ENCODE peak calls at places on chromosomes 12 and 14, in seven cellular contexts. D, Z, K, Y, W, A and I are unnamed samples.

GRCh38 chr12:1851126-1851791 is 30.9 kb downstream of the LRTM2 start:
- DNase-seq in D (no peak), Z (peak; percentile 56), K (no peak), Y (no peak), W (no peak), A (no peak), I (no peak)

GRCh38 chr12:52575948-52576347 is 2.3 kb upstream of the KRT74 start:
- DNase-seq in D (no peak), Z (no peak), K (no peak), Y (no peak), W (no peak), A (no peak), I (no peak)

GRCh38 chr12:21516281-21516680 is 9.8 kb upstream of the SPX start:
- DNase-seq in D (no peak), Z (no peak), K (no peak), Y (no peak), W (no peak), A (no peak), I (no peak)

GRCh38 chr12:18651525-18651924 is 86.3 kb downstream of the PLCZ1 start:
- DNase-seq in D (no peak), Z (no peak), K (no peak), Y (no peak), W (no peak), A (no peak), I (no peak)

GRCh38 chr12:106594447-106594846 is 11.6 kb downstream of the RFX4 start:
- DNase-seq in D (no peak), Z (no peak), K (no peak), Y (peak; percentile 57), W (no peak), A (no peak), I (no peak)

GRCh38 chr14:64696355-64696844 is 7.8 kb upstream of the PLEKHG3 start:
- DNase-seq in D (no peak), Z (no peak), K (no peak), Y (no peak), W (no peak), A (no peak), I (no peak)

GRCh38 chr14:43285575-43285974 is 1221.5 kb downstream of the FSCB start:
- DNase-seq in D (no peak), Z (no peak), K (no peak), Y (no peak), W (no peak), A (no peak), I (no peak)

GRCh38 chr12:126667340-126667739 is 1599.6 kb upstream of the TMEM132C start:
- DNase-seq in D (no peak), Z (no peak), K (no peak), Y (no peak), W (no peak), A (no peak), I (no peak)

GRCh38 chr12:2683283-2684025 is 111.3 kb upstream of the FKBP4 start:
- DNase-seq in D (no peak), Z (peak; percentile 30), K (no peak), Y (peak; percentile 40), W (no peak), A (no peak), I (no peak)

GRCh38 chr14:68476212-68476964 is 316.5 kb downstream of the ZFP36L1 start:
- DNase-seq in D (peak; percentile 83), Z (peak; percentile 84), K (peak; percentile 61), Y (no peak), W (no peak), A (no peak), I (peak; percentile 57)

GRCh38 chr14:50061664-50062437 is 54.5 kb downstream of the VCPKMT start:
- DNase-seq in D (peak; percentile 83), Z (peak; percentile 56), K (no peak), Y (no peak), W (no peak), A (peak; percentile 27), I (peak; percentile 76)

GRCh38 chr12:130152386-130152785 is 9.9 kb upstream of the FZD10 start:
- DNase-seq in D (no peak), Z (no peak), K (no peak), Y (no peak), W (no peak), A (no peak), I (no peak)

GRCh38 chr12:6632026-6632978 is 3.5 kb downstream of the LPAR5 start:
- DNase-seq in D (no peak), Z (no peak), K (no peak), Y (no peak), W (no peak), A (no peak), I (no peak)

GRCh38 chr12:13135336-13136178 is 32.1 kb upstream of the GSG1 start:
- DNase-seq in D (no peak), Z (peak; percentile 83), K (peak; percentile 40), Y (peak; percentile 63), W (no peak), A (no peak), I (no peak)

GRCh38 chr14:76759589-76759988 is 1.7 kb upstream of the VASH1 start:
- DNase-seq in D (no peak), Z (no peak), K (no peak), Y (no peak), W (no peak), A (no peak), I (no peak)

GRCh38 chr12:52036587-52037171 is 14.6 kb upstream of the NR4A1 start:
- DNase-seq in D (peak; percentile 92), Z (peak; percentile 75), K (peak; percentile 95), Y (peak; percentile 99), W (no peak), A (no peak), I (peak; percentile 93)

GRCh38 chr12:32448581-32448980 is 49.2 kb downstream of the FGD4 start:
- DNase-seq in D (no peak), Z (peak; percentile 51), K (no peak), Y (no peak), W (no peak), A (no peak), I (no peak)

GRCh38 chr14:74401504-74402241 is 24.3 kb downstream of the SYNDIG1L start:
- DNase-seq in D (no peak), Z (no peak), K (no peak), Y (no peak), W (no peak), A (peak; percentile 50), I (no peak)

GRCh38 chr14:96265387-96265786 is 9.4 kb downstream of the BDKRB1 start:
- DNase-seq in D (no peak), Z (peak; percentile 19), K (no peak), Y (no peak), W (no peak), A (no peak), I (no peak)

GRCh38 chr12:115205755-115206308 is 521.9 kb upstream of the TBX3 start:
- DNase-seq in D (no peak), Z (no peak), K (no peak), Y (no peak), W (no peak), A (no peak), I (no peak)

GRCh38 chr12:15050664-15051063 is 77.8 kb downstream of the PDE6H start:
- DNase-seq in D (no peak), Z (no peak), K (no peak), Y (no peak), W (no peak), A (no peak), I (no peak)

GRCh38 chr14:105419305-105420091 is at the start of gene MTA1:
- DNase-seq in D (no peak), Z (peak; percentile 8), K (no peak), Y (peak; percentile 93), W (no peak), A (no peak), I (peak; percentile 56)

GRCh38 chr14:104977008-104977680 is 1.0 kb downstream of the AHNAK2 start:
- DNase-seq in D (no peak), Z (no peak), K (no peak), Y (peak; percentile 71), W (no peak), A (no peak), I (peak; percentile 29)

GRCh38 chr12:79360936-79361335 is 329.8 kb downstream of the PAWR start:
- DNase-seq in D (no peak), Z (no peak), K (no peak), Y (no peak), W (no peak), A (no peak), I (no peak)

GRCh38 chr14:52954346-52955214 is 3.7 kb upstream of the FERMT2 start:
- DNase-seq in D (no peak), Z (peak; percentile 91), K (no peak), Y (no peak), W (no peak), A (no peak), I (no peak)
- TF ChIP-seq POLR2A in D (no peak), Z (no peak), K (no peak), Y (no peak), W (no peak), A (no peak), I (no peak)

GRCh38 chr14:70047598-70048312 is 141.0 kb downstream of the SLC8A3 start:
- DNase-seq in D (no peak), Z (no peak), K (no peak), Y (no peak), W (no peak), A (no peak), I (no peak)

GRCh38 chr14:70048313-70048654 is 140.5 kb downstream of the SLC8A3 start:
- DNase-seq in D (no peak), Z (no peak), K (no peak), Y (no peak), W (no peak), A (no peak), I (no peak)

GRCh38 chr14:70045296-70045695 is 143.5 kb downstream of the SLC8A3 start:
- DNase-seq in D (no peak), Z (no peak), K (no peak), Y (no peak), W (no peak), A (no peak), I (no peak)

DNA sequence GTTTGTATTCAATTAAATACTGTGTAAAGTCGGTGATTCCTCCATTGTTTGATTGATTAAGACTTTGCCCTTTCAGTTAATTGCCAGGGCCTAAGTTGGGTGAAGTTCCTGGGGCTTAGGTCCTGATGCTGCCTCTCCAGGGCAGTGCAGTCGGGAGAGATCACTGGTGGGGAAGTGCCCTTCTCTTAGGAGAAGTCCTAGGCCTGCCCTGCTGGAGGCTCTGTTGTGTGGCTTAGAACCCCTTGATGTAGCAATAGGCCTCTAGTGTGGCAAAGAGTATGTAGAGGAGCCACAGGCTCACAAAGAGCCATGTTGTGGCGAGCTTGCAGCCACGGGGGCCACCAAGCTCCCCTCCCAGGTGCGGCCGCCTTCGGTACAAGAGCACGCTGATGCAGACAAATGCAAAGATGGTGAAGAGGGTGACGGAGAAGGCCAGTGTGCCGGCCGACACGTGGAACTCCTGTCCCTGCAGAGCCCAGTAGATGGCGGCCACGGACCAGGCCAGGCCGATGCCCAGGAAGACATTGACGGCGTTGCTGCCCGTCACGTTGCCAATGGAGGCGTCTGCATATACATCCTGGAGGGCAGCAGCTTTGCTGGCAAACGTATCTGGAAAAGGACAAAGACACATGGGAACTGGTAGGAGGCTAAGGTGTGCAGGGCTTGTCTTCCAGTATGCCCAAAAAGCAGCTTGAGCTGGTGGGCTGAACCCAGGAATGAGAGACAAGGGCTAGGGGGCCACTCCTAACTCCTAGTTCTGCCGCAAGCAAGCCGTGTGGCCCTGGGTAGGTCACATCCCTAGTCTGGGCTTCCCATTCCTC is 142.8 kb downstream of the SLC8A3 start:
- DNase-seq in D (peak; percentile 84), Z (peak; percentile 48), K (peak; percentile 22), Y (peak; percentile 83), W (no peak), A (no peak), I (peak; percentile 54)
- TF ChIP-seq CTCF in D (peak; percentile 92), Z (peak; percentile 62), K (no peak), Y (peak; percentile 37), W (peak; percentile 66), A (peak; percentile 30), I (peak; percentile 70)

GRCh38 chr12:92363295-92364146 is 217.9 kb upstream of the BTG1 start:
- DNase-seq in D (peak; percentile 49), Z (peak; percentile 4), K (peak; percentile 30), Y (peak; percentile 14), W (no peak), A (no peak), I (peak; percentile 54)
- TF ChIP-seq POLR2A in D (no peak), Z (no peak), K (no peak), Y (no peak), W (no peak), A (no peak), I (no peak)

GRCh38 chr14:46344327-46344937 is 307.1 kb downstream of the RPL10L start:
- DNase-seq in D (no peak), Z (no peak), K (no peak), Y (no peak), W (no peak), A (no peak), I (no peak)
- TF ChIP-seq CTCF in D (peak; percentile 47), Z (peak; percentile 40), K (no peak), Y (peak; percentile 21), W (peak; percentile 36), A (peak; percentile 16), I (no peak)